ENCODE peak calls at places on chromosomes 3 and 15, in nine cellular contexts. B is choroid plexus epithelial cell; R is midbrain; T is WTC11; N is testis; O is T-helper 1 cell; M is A549; C is RPMI7951; V is stimulated activated naive CD8-positive, alpha-beta T cell treated with anti-CD3 and anti-CD28 coated beads, Interleukin-15, Interleukin-2, amounts not matched to agents 100 U/mL and 50 U/mL, for 24 hours. A is an unnamed sample.

GRCh38 chr3:128067481-128067880 is 15.2 kb downstream of the SEC61A1 start:
- DNase-seq in N (no peak), C (no peak), T (no peak), B (no peak), O (no peak), V (no peak), M (peak), R (no peak), A (no peak)

GRCh38 chr3:16137977-16138376 is 36.5 kb upstream of the GALNT15 start:
- DNase-seq in O (no peak), C (no peak), M (no peak), N (no peak), T (no peak), V (no peak), R (no peak), B (no peak), A (no peak)

GRCh38 chr3:79467721-79468120 is 300.1 kb downstream of the ROBO1 start:
- DNase-seq in M (no peak), R (no peak), C (peak), O (no peak), T (no peak), V (no peak), B (peak), N (no peak), A (no peak)

GRCh38 chr15:74417230-74417629 is 16.5 kb downstream of the SEMA7A start:
- DNase-seq in C (peak), M (no peak), T (no peak), R (no peak), N (peak), O (no peak), V (no peak), B (no peak), A (no peak)

GRCh38 chr3:58999134-58999778 is 50.6 kb downstream of the CFAP20DC start:
- DNase-seq in T (no peak), C (no peak), B (no peak), O (no peak), M (no peak), N (peak), R (no peak), V (no peak), A (no peak)

GRCh38 chr15:41903782-41904181 is 9.9 kb upstream of the SPTBN5 start:
- DNase-seq in N (no peak), V (no peak), M (no peak), R (no peak), C (no peak), T (no peak), O (no peak), B (no peak), A (no peak)

GRCh38 chr3:174618368-174618767 is 240.8 kb upstream of the NAALADL2 start:
- DNase-seq in R (no peak), C (no peak), T (no peak), M (no peak), O (no peak), V (no peak), B (peak), N (no peak), A (no peak)

GRCh38 chr3:134911611-134912604 is 116.8 kb downstream of the EPHB1 start:
- DNase-seq in C (no peak), O (no peak), R (no peak), V (no peak), B (no peak), M (no peak), T (no peak), N (no peak), A (peak)

GRCh38 chr3:46999516-47000197 is 20.2 kb downstream of the NBEAL2 start:
- DNase-seq in V (no peak), M (no peak), B (no peak), C (no peak), O (no peak), T (no peak), N (no peak), R (no peak), A (no peak)

GRCh38 chr3:127749787-127750225 is 72.5 kb downstream of the MGLL start:
- DNase-seq in N (no peak), R (no peak), M (no peak), B (no peak), O (no peak), T (no peak), C (peak), V (no peak), A (no peak)

GRCh38 chr3:31533169-31533870 is 595 bp downstream of the STT3B start:
- DNase-seq in R (peak), O (peak), C (peak), T (peak), N (peak), M (peak), V (peak), B (peak), A (peak)

GRCh38 chr15:80999623-81000036 is 1.1 kb upstream of the TLNRD1 start:
- DNase-seq in V (peak), B (no peak), T (no peak), C (no peak), R (no peak), N (no peak), M (no peak), O (peak), A (no peak)

GRCh38 chr15:38174691-38175090 is 77.9 kb upstream of the SPRED1 start:
- DNase-seq in O (no peak), N (no peak), R (peak), B (no peak), T (no peak), M (no peak), C (no peak), V (no peak), A (no peak)

GRCh38 chr3:173510565-173510964 is 113.0 kb downstream of the NLGN1 start:
- DNase-seq in T (no peak), B (no peak), O (no peak), N (no peak), C (no peak), V (no peak), R (peak), M (no peak), A (no peak)

GRCh38 chr3:139122221-139122581 is 77.5 kb upstream of the PRR23C start:
- DNase-seq in R (no peak), V (no peak), T (no peak), B (peak), M (no peak), N (no peak), O (no peak), C (peak), A (no peak)

GRCh38 chr3:73556520-73557371 is 68.0 kb downstream of the PDZRN3 start:
- DNase-seq in R (no peak), V (no peak), N (no peak), T (peak), O (no peak), C (no peak), M (no peak), B (no peak), A (no peak)

GRCh38 chr15:90432253-90432652 is 44.2 kb downstream of the IQGAP1 start:
- DNase-seq in R (no peak), M (no peak), O (no peak), T (no peak), V (no peak), B (no peak), N (no peak), C (no peak), A (no peak)

GRCh38 chr3:72352176-72352575 is 496.1 kb downstream of the SHQ1 start:
- DNase-seq in B (no peak), T (no peak), N (no peak), C (no peak), O (no peak), R (no peak), M (no peak), V (no peak), A (no peak)

GRCh38 chr3:4825572-4826236 is 153.5 kb upstream of the BHLHE40 start:
- DNase-seq in O (no peak), N (peak), T (no peak), B (no peak), V (peak), M (peak), C (no peak), R (no peak), A (peak)

GRCh38 chr3:38588276-38588971 is 61.1 kb downstream of the SCN5A start:
- DNase-seq in R (no peak), M (no peak), T (no peak), B (no peak), N (peak), C (no peak), O (no peak), V (no peak), A (no peak)

GRCh38 chr15:93107646-93108045 is 18.6 kb upstream of the RGMA start:
- DNase-seq in C (no peak), B (no peak), R (no peak), V (no peak), O (no peak), N (no peak), T (no peak), M (no peak), A (no peak)

GRCh38 chr3:170999737-171000242 is 26.7 kb downstream of the SLC2A2 start:
- DNase-seq in R (no peak), B (peak), M (peak), O (no peak), V (no peak), T (no peak), N (no peak), C (peak), A (no peak)

GRCh38 chr15:73388256-73388781 is 19.6 kb upstream of the HCN4 start:
- DNase-seq in B (peak), V (no peak), N (no peak), C (peak), M (peak), R (no peak), O (no peak), T (peak), A (no peak)